ENCODE peak calls at places on chromosome 20, in ten cellular contexts. G, D, P, F, O, C, H, B, L and M are unnamed samples.
A peak's percentile ranks its signal among the peaks of the same experiment; 100 is the strongest.

GRCh38 chr20:10619427-10619826 is 54.4 kb downstream of the JAG1 start:
- DNase-seq in L (no peak), P (no peak), F (no peak), C (peak; percentile 95), B (peak; percentile 97), O (peak; percentile 40), H (no peak), G (peak; percentile 94), D (peak; percentile 92), M (peak; percentile 79)

GRCh38 chr20:11117808-11118528 is 444.2 kb upstream of the JAG1 start:
- DNase-seq in P (no peak), B (peak; percentile 85), O (no peak), C (peak; percentile 92), G (peak; percentile 99), L (no peak), H (peak; percentile 95), D (peak; percentile 14), F (no peak), M (peak; percentile 98)

GRCh38 chr20:49386848-49387605 is 95.4 kb downstream of the KCNB1 start:
- DNase-seq in P (no peak), O (no peak), B (peak; percentile 13), D (peak; percentile 38), G (no peak), L (no peak), F (no peak), H (no peak), C (no peak), M (no peak)

GRCh38 chr20:17646209-17646717 is 35.8 kb downstream of the RRBP1 start:
- DNase-seq in C (no peak), D (no peak), B (no peak), O (no peak), L (no peak), P (no peak), G (no peak), F (no peak), H (no peak), M (no peak)

GRCh38 chr20:25300496-25301170 is 52.7 kb downstream of the PYGB start:
- DNase-seq in B (peak; percentile 24), L (no peak), D (peak; percentile 55), P (no peak), H (no peak), O (peak; percentile 12), F (no peak), G (no peak), C (peak; percentile 14), M (no peak)

GRCh38 chr20:63254536-63255384 is 497 bp upstream of the NKAIN4 start:
- DNase-seq in H (no peak), D (peak; percentile 43), P (peak; percentile 71), G (no peak), B (no peak), C (no peak), L (no peak), O (peak; percentile 79), F (peak; percentile 52), M (no peak)

GRCh38 chr20:13868331-13868730 is 83.5 kb downstream of the NDUFAF5 start:
- DNase-seq in P (no peak), F (no peak), H (no peak), C (peak; percentile 36), O (no peak), D (no peak), L (no peak), B (peak; percentile 94), G (peak; percentile 57), M (no peak)

GRCh38 chr20:51345601-51346101 is 196.9 kb downstream of the NFATC2 start:
- DNase-seq in H (peak; percentile 83), B (peak; percentile 94), P (no peak), C (peak; percentile 39), L (no peak), F (no peak), D (no peak), O (no peak), G (peak; percentile 83), M (peak; percentile 75)

GRCh38 chr20:40683221-40683893 is 5.7 kb downstream of the MAFB start:
- DNase-seq in L (no peak), P (peak; percentile 47), C (peak; percentile 14), H (no peak), B (peak; percentile 94), F (peak; percentile 37), G (peak; percentile 6), O (peak; percentile 67), D (peak; percentile 42), M (no peak)

GRCh38 chr20:39865446-39865845 is 823.6 kb downstream of the MAFB start:
- DNase-seq in O (no peak), B (no peak), F (no peak), L (no peak), D (no peak), G (no peak), P (no peak), H (no peak), C (no peak), M (no peak)

GRCh38 chr20:35871311-35871771 is 83.0 kb downstream of the SCAND1 start:
- DNase-seq in B (peak; percentile 58), P (no peak), C (peak; percentile 58), D (no peak), L (no peak), O (no peak), H (peak; percentile 28), G (peak; percentile 51), F (no peak), M (no peak)

GRCh38 chr20:39081255-39081654 is 119.1 kb downstream of the DHX35 start:
- DNase-seq in F (peak; percentile 78), H (no peak), P (peak; percentile 77), C (peak; percentile 31), L (peak; percentile 72), O (peak; percentile 82), D (peak; percentile 78), G (peak; percentile 56), B (peak; percentile 57), M (peak; percentile 90)

GRCh38 chr20:45342863-45343444 is 5.3 kb downstream of the SDC4 start:
- DNase-seq in D (no peak), O (no peak), F (no peak), H (no peak), G (no peak), P (no peak), C (no peak), L (no peak), B (no peak), M (no peak)
- H3K4me2 ChIP-seq in D (peak overlapping the region; percentile 13), O (peak overlapping the region; percentile 64), F (no peak overlapping the region), H (peak overlapping the region; percentile 77), G (peak overlapping the region; percentile 93), P (peak overlapping the region; percentile 53), C (peak overlapping the region; percentile 95), L (no peak overlapping the region), B (peak overlapping the region; percentile 98), M (peak overlapping the region; percentile 98)

GRCh38 chr20:2858591-2858990 is 14.7 kb upstream of the PTPRA start:
- DNase-seq in B (peak; percentile 9), O (no peak), D (no peak), L (no peak), G (no peak), F (no peak), P (no peak), H (no peak), C (no peak), M (no peak)

GRCh38 chr20:2865101-2865500 is 8.2 kb upstream of the PTPRA start:
- DNase-seq in L (no peak), F (no peak), P (no peak), B (no peak), O (no peak), H (no peak), C (no peak), G (no peak), D (no peak), M (no peak)

GRCh38 chr20:2864626-2865025 is 8.7 kb upstream of the PTPRA start:
- DNase-seq in O (no peak), D (no peak), H (no peak), L (no peak), B (no peak), G (no peak), P (no peak), F (no peak), C (no peak), M (no peak)

DNA sequence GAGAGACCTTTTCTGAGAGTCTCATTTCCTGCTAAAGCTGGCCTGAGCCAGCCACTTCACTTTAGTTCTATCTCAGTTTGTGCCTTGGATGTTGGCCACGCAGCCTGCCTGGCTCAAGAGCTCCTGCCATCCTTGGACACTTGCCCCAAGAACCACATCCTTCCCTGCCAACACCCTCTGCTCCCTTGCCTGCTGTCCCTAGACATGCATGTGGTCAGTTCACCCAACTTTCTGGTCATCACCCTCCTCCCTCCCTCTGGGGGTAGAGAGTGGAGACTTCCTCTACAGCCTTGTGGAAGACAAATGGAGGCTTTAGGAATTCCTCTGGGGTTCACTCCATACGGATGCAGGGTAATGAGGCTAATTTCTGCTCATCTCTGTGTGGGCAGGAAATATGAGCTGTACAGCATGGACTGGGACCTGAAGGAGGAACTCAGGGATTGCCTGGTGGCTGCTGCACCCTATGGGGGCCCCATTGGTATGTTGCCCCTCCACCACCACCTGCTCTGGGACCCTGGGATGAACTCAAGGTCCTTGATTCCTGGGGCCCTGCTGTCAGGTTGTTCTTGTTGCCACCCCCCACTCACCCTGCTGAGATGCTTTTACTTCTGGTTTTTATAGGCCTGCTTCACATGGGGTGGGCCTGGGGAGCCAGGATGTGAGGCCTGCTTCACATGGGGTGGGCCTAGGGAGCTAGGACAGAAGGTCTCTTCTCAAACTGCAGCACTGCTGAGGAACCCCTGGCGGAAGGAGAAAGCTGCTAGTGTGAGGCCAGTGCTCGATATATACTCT is 13.8 kb upstream of the PTPRA start:
- DNase-seq in D (no peak), G (no peak), L (no peak), P (no peak), F (no peak), O (no peak), B (peak; percentile 70), H (no peak), C (peak; percentile 31), M (no peak)
- H3K9ac ChIP-seq in D (no peak overlapping the region), G (no peak overlapping the region), L (no peak overlapping the region), P (no peak overlapping the region), F (peak overlapping the region; percentile 13), O (no peak overlapping the region), B (no peak overlapping the region), H (no peak overlapping the region), C (no peak overlapping the region), M (no peak overlapping the region)

DNA sequence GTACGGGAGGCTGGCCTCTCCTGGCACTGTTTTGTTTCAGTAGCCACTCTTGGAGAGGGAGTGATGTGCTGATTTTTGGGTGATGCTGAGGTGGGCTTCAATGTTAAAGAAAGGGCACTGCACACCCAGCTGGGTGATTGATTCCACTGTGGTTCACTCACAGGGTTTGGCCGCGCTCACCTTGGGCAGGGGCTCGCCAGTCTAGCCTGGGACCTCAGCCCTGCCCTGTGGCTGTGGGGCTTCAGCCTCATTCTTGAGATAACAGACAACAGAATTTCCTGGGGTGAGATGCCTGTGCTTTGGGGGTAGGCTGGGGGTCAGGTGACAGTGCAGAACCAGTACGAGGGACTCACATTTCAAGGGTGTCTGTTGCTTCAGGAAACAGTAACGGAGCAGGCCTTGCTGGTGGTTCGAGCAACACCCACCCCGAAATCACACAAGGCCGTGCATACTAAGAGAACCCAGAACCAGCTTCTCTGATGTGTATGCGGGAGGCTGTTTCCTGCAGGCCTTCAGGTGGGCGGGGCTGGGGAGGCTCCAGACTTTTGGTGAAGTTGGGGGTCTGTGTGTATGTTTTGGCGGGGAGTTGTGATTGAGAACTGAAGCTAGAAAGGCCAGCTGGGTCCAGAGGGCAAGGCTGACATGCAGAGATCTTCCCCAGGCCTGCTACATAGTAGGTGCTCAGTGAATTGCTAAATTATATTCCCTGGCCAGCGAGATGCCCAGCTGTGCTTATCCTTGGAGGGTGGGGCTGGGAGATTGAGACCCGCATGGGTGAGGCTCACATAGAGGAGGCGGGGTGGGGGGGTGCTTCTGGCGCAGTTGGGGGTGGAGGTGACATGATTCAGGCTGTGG is 154.2 kb upstream of the RNF24 start:
- DNase-seq in D (no peak), B (no peak), P (no peak), C (no peak), O (no peak), L (no peak), F (no peak), G (no peak), H (no peak), M (no peak)
- H3K4me2 ChIP-seq in D (no peak overlapping the region), B (no peak overlapping the region), P (no peak overlapping the region), C (no peak overlapping the region), O (peak overlapping the region; percentile 5), L (no peak overlapping the region), F (no peak overlapping the region), G (no peak overlapping the region), H (no peak overlapping the region), M (no peak overlapping the region)

GRCh38 chr20:19737025-19737424 is 21.0 kb upstream of the RIN2 start:
- DNase-seq in C (peak; percentile 31), B (peak; percentile 91), F (no peak), D (no peak), L (no peak), O (no peak), H (peak; percentile 38), G (peak; percentile 98), P (no peak), M (peak; percentile 92)
- H3K9ac ChIP-seq in C (no peak overlapping the region), B (peak overlapping the region; percentile 58), F (no peak overlapping the region), D (no peak overlapping the region), L (no peak overlapping the region), O (no peak overlapping the region), H (peak overlapping the region; percentile 62), G (peak overlapping the region; percentile 72), P (no peak overlapping the region), M (peak overlapping the region; percentile 78)